ENCODE peak calls at places on chromosomes 6 and 20, in six cellular contexts. Q is keratinocyte, Y is HEK293T, D is cardiac fibroblast, W is GM12878, X is hippocampal formation. F is an unnamed sample.

GRCh38 chr20:62010551-62011402 is 54.9 kb downstream of the TAF4 start:
- DNase-seq in Q (no peak), Y (peak; percentile 79), D (peak; percentile 66), W (peak; percentile 7), X (peak; percentile 26), F (peak; percentile 56)

GRCh38 chr6:38570750-38571149 is 69.0 kb downstream of the BTBD9 start:
- DNase-seq in Q (no peak), Y (no peak), D (peak; percentile 41), W (no peak), X (no peak), F (peak; percentile 36)

GRCh38 chr6:151807513-151808330 is at the start of gene ESR1:
- DNase-seq in Q (no peak), Y (peak; percentile 16), D (peak; percentile 35), W (no peak), X (no peak), F (no peak)

GRCh38 chr6:157552171-157552747 is 171.3 kb downstream of the ZDHHC14 start:
- DNase-seq in Q (no peak), Y (no peak), D (no peak), W (no peak), X (no peak), F (no peak)

GRCh38 chr6:1392813-1393640 is 3.7 kb downstream of the FOXF2 start:
- DNase-seq in Q (no peak), Y (no peak), D (no peak), W (no peak), X (no peak), F (no peak)

GRCh38 chr20:23415555-23415954 is 5.7 kb downstream of the NAPB start:
- DNase-seq in Q (no peak), Y (no peak), D (no peak), W (no peak), X (no peak), F (no peak)

GRCh38 chr20:58616411-58616810 is 34.7 kb upstream of the STX16 start:
- DNase-seq in Q (no peak), Y (no peak), D (no peak), W (no peak), X (no peak), F (no peak)

GRCh38 chr6:44029489-44030185 is 97.6 kb downstream of the MRPL14 start:
- DNase-seq in Q (no peak), Y (no peak), D (peak; percentile 69), W (no peak), X (no peak), F (no peak)

GRCh38 chr6:163347021-163347446 is 67.5 kb upstream of the QKI start:
- DNase-seq in Q (peak; percentile 36), Y (no peak), D (no peak), W (no peak), X (no peak), F (no peak)

GRCh38 chr20:35306931-35307517 is 14.8 kb upstream of the FAM83C start:
- DNase-seq in Q (no peak), Y (peak; percentile 80), D (peak; percentile 91), W (no peak), X (no peak), F (peak; percentile 47)

GRCh38 chr20:62875419-62876355 is 14.1 kb upstream of the TCFL5 start:
- DNase-seq in Q (no peak), Y (peak; percentile 90), D (peak; percentile 92), W (no peak), X (peak; percentile 47), F (peak; percentile 73)

GRCh38 chr6:11368760-11369159 is 136.3 kb upstream of the NEDD9 start:
- DNase-seq in Q (no peak), Y (no peak), D (no peak), W (no peak), X (no peak), F (no peak)

GRCh38 chr6:122645256-122645655 is 35.1 kb downstream of the PKIB start:
- DNase-seq in Q (no peak), Y (no peak), D (no peak), W (no peak), X (no peak), F (no peak)

GRCh38 chr6:44222486-44222986 is 859 bp upstream of the SLC29A1 start:
- DNase-seq in Q (no peak), Y (no peak), D (no peak), W (no peak), X (no peak), F (no peak)

GRCh38 chr20:56005389-56005715 is at the start of gene CBLN4:
- DNase-seq in Q (no peak), Y (no peak), D (no peak), W (no peak), X (no peak), F (no peak)

GRCh38 chr6:16711551-16712249 is 49.6 kb downstream of the ATXN1 start:
- DNase-seq in Q (no peak), Y (no peak), D (no peak), W (no peak), X (no peak), F (no peak)

GRCh38 chr20:19974621-19975435 is 42.3 kb upstream of the NAA20 start:
- DNase-seq in Q (no peak), Y (no peak), D (peak; percentile 95), W (no peak), X (peak; percentile 90), F (peak; percentile 93)

GRCh38 chr20:12012241-12013222 is 94.8 kb downstream of the BTBD3 start:
- DNase-seq in Q (no peak), Y (peak; percentile 76), D (peak; percentile 59), W (peak; percentile 12), X (peak; percentile 26), F (peak; percentile 63)

GRCh38 chr6:17101422-17102257 is at the start of gene STMND1:
- DNase-seq in Q (no peak), Y (peak; percentile 58), D (peak; percentile 26), W (no peak), X (no peak), F (no peak)

GRCh38 chr20:40525356-40525755 is 163.7 kb downstream of the MAFB start:
- DNase-seq in Q (no peak), Y (no peak), D (peak; percentile 53), W (no peak), X (no peak), F (no peak)

GRCh38 chr20:58542411-58543095 is 27.4 kb upstream of the APCDD1L start:
- DNase-seq in Q (no peak), Y (no peak), D (no peak), W (no peak), X (no peak), F (no peak)

GRCh38 chr20:20754758-20755157 is 42.3 kb upstream of the RALGAPA2 start:
- DNase-seq in Q (no peak), Y (no peak), D (no peak), W (no peak), X (no peak), F (no peak)

GRCh38 chr20:49149281-49150045 is 38.7 kb downstream of the STAU1 start:
- DNase-seq in Q (no peak), Y (no peak), D (no peak), W (no peak), X (no peak), F (no peak)

GRCh38 chr20:2475850-2476741 is 5.5 kb upstream of the SNRPB start:
- DNase-seq in Q (no peak), Y (no peak), D (no peak), W (no peak), X (no peak), F (no peak)

GRCh38 chr6:78845567-78845966 is 21.8 kb upstream of the IRAK1BP1 start:
- DNase-seq in Q (no peak), Y (no peak), D (no peak), W (no peak), X (no peak), F (no peak)

F was measured in globus pallidus.